ENCODE peak calls at places on chromosome 12, in nine cellular contexts. U is RCC 7860; X is Karpas-422; A is activated T-helper 1 cell treated with anti-CD3 and anti-CD28 coated beads, Interleukin-2, amount 50 U/mL, for 16 hours; I is stimulated activated effector memory CD8-positive, alpha-beta T cell treated with anti-CD3 and anti-CD28 coated beads, Interleukin-12 subunit alpha, Interleukin-12 subunit beta, amount 100 ng/mL, for 72 hours; H is EL; S is ACHN; V is activated naive CD8-positive, alpha-beta T cell treated with anti-CD3 and anti-CD28 coated beads, Interleukin-2, amount 10 ng/mL, durations not matched to agents 7 days and 5 days; L is activated CD4-positive, alpha-beta T cell treated with anti-CD3 and anti-CD28 coated beads, Interleukin-2, amount 10 ng/mL, durations not matched to agents 7 days and 5 days. D is an unnamed sample.

GRCh38 chr12:69936214-69936731 is 111.2 kb downstream of the MYRFL start:
- DNase-seq in V (no peak), H (no peak), U (no peak), A (no peak), I (no peak), S (no peak), L (no peak), X (no peak), D (no peak)

GRCh38 chr12:2169489-2169888 is 116.7 kb downstream of the CACNA1C start:
- DNase-seq in V (no peak), A (no peak), X (no peak), L (no peak), U (no peak), H (no peak), S (no peak), I (no peak), D (no peak)

GRCh38 chr12:94753071-94753779 is 102.9 kb upstream of the TMCC3 start:
- DNase-seq in L (no peak), S (no peak), H (no peak), U (no peak), V (no peak), A (no peak), I (no peak), X (no peak), D (no peak)

GRCh38 chr12:106358410-106359241 is 1.1 kb downstream of the POLR3B start:
- DNase-seq in I (no peak), L (no peak), A (no peak), S (peak; percentile 65), X (no peak), U (peak; percentile 26), H (peak; percentile 56), V (no peak), D (no peak)

GRCh38 chr12:14950421-14950820 is 11.0 kb downstream of the ARHGDIB start:
- DNase-seq in H (no peak), X (no peak), L (no peak), S (no peak), V (no peak), I (no peak), A (no peak), U (no peak), D (no peak)

GRCh38 chr12:103840881-103841689 is at the start of gene NT5DC3:
- DNase-seq in A (peak; percentile 80), U (peak; percentile 73), I (peak; percentile 83), X (peak; percentile 91), L (peak; percentile 80), V (peak; percentile 89), S (peak; percentile 90), H (peak; percentile 83), D (peak; percentile 75)

GRCh38 chr12:115456946-115457689 is 773.1 kb upstream of the TBX3 start:
- DNase-seq in A (no peak), S (no peak), L (no peak), H (no peak), V (no peak), I (no peak), X (peak; percentile 43), U (no peak), D (no peak)

GRCh38 chr12:40971911-40972310 is 216.2 kb upstream of the PDZRN4 start:
- DNase-seq in V (no peak), I (no peak), L (no peak), A (no peak), H (no peak), X (no peak), S (no peak), U (no peak), D (no peak)

GRCh38 chr12:93502802-93503623 is 35.7 kb downstream of the MRPL42 start:
- DNase-seq in X (peak; percentile 71), V (peak; percentile 38), A (peak; percentile 24), L (peak; percentile 77), U (no peak), I (peak; percentile 26), S (peak; percentile 53), H (peak; percentile 45), D (peak; percentile 33)

GRCh38 chr12:10771132-10771733 is 31.2 kb downstream of the TAS2R7 start:
- DNase-seq in A (no peak), X (peak; percentile 74), L (no peak), U (peak; percentile 23), S (peak; percentile 60), V (no peak), I (no peak), H (peak; percentile 41), D (no peak)

GRCh38 chr12:71392521-71393145 is 47.0 kb upstream of the LGR5 start:
- DNase-seq in A (no peak), H (peak; percentile 66), I (no peak), S (peak; percentile 81), X (peak; percentile 81), V (no peak), U (peak; percentile 43), L (peak; percentile 7), D (peak; percentile 63)

GRCh38 chr12:49730050-49730449 is 11.3 kb upstream of the TMBIM6 start:
- DNase-seq in L (no peak), U (no peak), I (no peak), V (no peak), H (no peak), A (no peak), S (no peak), X (no peak), D (no peak)

GRCh38 chr12:122793685-122794106 is 19.3 kb downstream of the CCDC62 start:
- DNase-seq in L (peak; percentile 35), X (peak; percentile 86), S (peak; percentile 75), V (no peak), A (no peak), I (no peak), U (peak; percentile 52), H (peak; percentile 54), D (peak; percentile 64)

GRCh38 chr12:114904254-114905003 is 220.5 kb upstream of the TBX3 start:
- DNase-seq in H (peak; percentile 58), V (no peak), L (no peak), S (no peak), X (no peak), A (no peak), U (no peak), I (no peak), D (no peak)

GRCh38 chr12:115451151-115451784 is 767.3 kb upstream of the TBX3 start:
- DNase-seq in L (no peak), H (no peak), U (no peak), S (no peak), I (no peak), V (no peak), X (no peak), A (no peak), D (no peak)

GRCh38 chr12:1806301-1807106 is 13.9 kb upstream of the LRTM2 start:
- DNase-seq in I (no peak), H (no peak), U (no peak), V (no peak), X (no peak), A (no peak), S (no peak), L (no peak), D (no peak)

GRCh38 chr12:95462551-95462950 is 11.4 kb upstream of the METAP2 start:
- DNase-seq in S (no peak), X (no peak), U (no peak), A (no peak), I (no peak), H (no peak), L (no peak), V (no peak), D (no peak)

GRCh38 chr12:12719496-12719895 is 2.3 kb downstream of the CDKN1B start:
- DNase-seq in U (no peak), S (no peak), H (peak; percentile 43), I (no peak), X (peak; percentile 70), V (no peak), A (no peak), L (no peak), D (no peak)

GRCh38 chr12:9347328-9348127 is 139.3 kb upstream of the PZP start:
- DNase-seq in I (no peak), U (no peak), A (no peak), S (no peak), L (no peak), H (peak; percentile 69), V (no peak), X (no peak), D (no peak)

GRCh38 chr12:96698521-96698920 is 208.5 kb upstream of the NEDD1 start:
- DNase-seq in L (no peak), I (no peak), U (no peak), H (peak; percentile 25), S (no peak), A (no peak), X (no peak), V (no peak), D (no peak)

GRCh38 chr12:69354561-69355187 is 4.9 kb upstream of the YEATS4 start:
- DNase-seq in U (no peak), I (no peak), X (no peak), L (no peak), H (peak; percentile 9), V (no peak), A (no peak), S (no peak), D (peak; percentile 25)

GRCh38 chr12:115468087-115468510 is 784.1 kb upstream of the TBX3 start:
- DNase-seq in A (no peak), V (no peak), S (no peak), U (peak; percentile 54), H (peak; percentile 26), L (no peak), I (no peak), X (no peak), D (no peak)

GRCh38 chr12:117165342-117165741 is 24.9 kb downstream of the FBXO21 start:
- DNase-seq in X (no peak), A (no peak), H (no peak), L (no peak), S (no peak), I (no peak), V (no peak), U (no peak), D (no peak)

GRCh38 chr12:31521972-31522371 is 69.0 kb downstream of the DENND5B start:
- DNase-seq in L (no peak), I (no peak), V (no peak), H (no peak), U (no peak), A (no peak), S (no peak), X (no peak), D (no peak)

GRCh38 chr12:64780531-64781373 is 21.5 kb upstream of the GNS start:
- DNase-seq in V (peak; percentile 50), U (no peak), S (peak; percentile 43), L (no peak), X (no peak), A (no peak), H (no peak), I (no peak), D (peak; percentile 80)

GRCh38 chr12:108761226-108761625 is 29.9 kb upstream of the CORO1C start:
- DNase-seq in V (no peak), U (no peak), X (no peak), A (no peak), L (no peak), I (no peak), H (no peak), S (no peak), D (no peak)

GRCh38 chr12:77940566-77940965 is 109.9 kb downstream of the NAV3 start:
- DNase-seq in S (peak; percentile 47), L (no peak), V (no peak), U (peak; percentile 24), A (no peak), X (no peak), H (peak; percentile 63), I (no peak), D (peak; percentile 26)

GRCh38 chr12:62785941-62786559 is 148.9 kb downstream of the PPM1H start:
- DNase-seq in I (no peak), L (no peak), A (no peak), H (peak; percentile 92), U (peak; percentile 98), S (peak; percentile 91), X (no peak), V (no peak), D (peak; percentile 24)

GRCh38 chr12:107441906-107442305 is 243.7 kb upstream of the PWP1 start:
- DNase-seq in S (no peak), V (no peak), U (no peak), X (no peak), H (peak; percentile 18), L (no peak), A (no peak), I (no peak), D (no peak)

GRCh38 chr12:18706798-18707197 is 31.0 kb downstream of the PLCZ1 start:
- DNase-seq in L (no peak), A (no peak), U (no peak), V (no peak), S (no peak), H (peak; percentile 51), I (no peak), X (no peak), D (no peak)

GRCh38 chr12:112111931-112112330 is 3.3 kb upstream of the NAA25 start:
- DNase-seq in S (no peak), A (no peak), H (no peak), U (no peak), L (no peak), V (no peak), X (no peak), I (no peak), D (no peak)

D was measured in retina.